ENCODE peak calls at places on chromosomes 4 and X, in seven cellular contexts. One of them, this sample, is unnamed.

GRCh38 chr4:85587952-85588351 is 113.0 kb downstream of the ARHGAP24 start:
- DNase-seq in adrenal gland: no peak
- DNase-seq in thyroid gland: no peak
- DNase-seq in heart right ventricle: no peak
- DNase-seq in OCI-LY7: no peak
- DNase-seq in tibial artery: no peak
- DNase-seq in hepatocyte: no peak
- DNase-seq in this sample: no peak

GRCh38 chrX:52425710-52426245 is 57.0 kb downstream of the XAGE2 start:
- DNase-seq in adrenal gland: no peak
- DNase-seq in thyroid gland: no peak
- DNase-seq in heart right ventricle: no peak
- DNase-seq in OCI-LY7: no peak
- DNase-seq in tibial artery: no peak
- DNase-seq in hepatocyte: no peak
- DNase-seq in this sample: no peak

GRCh38 chrX:2690856-2691542 is at the start of gene CD99:
- DNase-seq in adrenal gland: peak; percentile 83
- DNase-seq in thyroid gland: peak; percentile 93
- DNase-seq in heart right ventricle: peak; percentile 96
- DNase-seq in OCI-LY7: peak; percentile 85
- DNase-seq in tibial artery: peak; percentile 95
- DNase-seq in hepatocyte: peak; percentile 97
- DNase-seq in this sample: peak; percentile 94

GRCh38 chrX:46327229-46328081 is 217.8 kb downstream of the ZNF674 start:
- DNase-seq in adrenal gland: peak; percentile 80
- DNase-seq in thyroid gland: peak; percentile 85
- DNase-seq in heart right ventricle: peak; percentile 23
- DNase-seq in OCI-LY7: no peak
- DNase-seq in tibial artery: no peak
- DNase-seq in hepatocyte: peak; percentile 30
- DNase-seq in this sample: no peak

GRCh38 chr4:8403173-8403753 is 37.3 kb downstream of the ACOX3 start:
- DNase-seq in adrenal gland: peak; percentile 88
- DNase-seq in thyroid gland: peak; percentile 88
- DNase-seq in heart right ventricle: peak; percentile 91
- DNase-seq in OCI-LY7: peak; percentile 68
- DNase-seq in tibial artery: peak; percentile 89
- DNase-seq in hepatocyte: peak; percentile 92
- DNase-seq in this sample: peak; percentile 91

GRCh38 chr4:176277162-176277904 is 8.3 kb upstream of the ASB5 start:
- DNase-seq in adrenal gland: peak; percentile 41
- DNase-seq in thyroid gland: peak; percentile 73
- DNase-seq in heart right ventricle: peak; percentile 44
- DNase-seq in OCI-LY7: peak; percentile 51
- DNase-seq in tibial artery: peak; percentile 77
- DNase-seq in hepatocyte: peak; percentile 75
- DNase-seq in this sample: peak; percentile 87

GRCh38 chr4:76174216-76174615 is 26.0 kb upstream of the NUP54 start:
- DNase-seq in adrenal gland: no peak
- DNase-seq in thyroid gland: no peak
- DNase-seq in heart right ventricle: no peak
- DNase-seq in OCI-LY7: no peak
- DNase-seq in tibial artery: no peak
- DNase-seq in hepatocyte: no peak
- DNase-seq in this sample: no peak

GRCh38 chr4:53365121-53365485 is 758 bp downstream of the SCFD2 start:
- DNase-seq in adrenal gland: no peak
- DNase-seq in thyroid gland: no peak
- DNase-seq in heart right ventricle: no peak
- DNase-seq in OCI-LY7: peak; percentile 51
- DNase-seq in tibial artery: no peak
- DNase-seq in hepatocyte: peak; percentile 18
- DNase-seq in this sample: no peak

GRCh38 chr4:184934184-184934583 is 84.1 kb upstream of the HELT start:
- DNase-seq in adrenal gland: no peak
- DNase-seq in thyroid gland: no peak
- DNase-seq in heart right ventricle: no peak
- DNase-seq in OCI-LY7: no peak
- DNase-seq in tibial artery: no peak
- DNase-seq in hepatocyte: no peak
- DNase-seq in this sample: no peak

GRCh38 chrX:56728752-56729151 is 291 bp upstream of the NBDY start:
- DNase-seq in adrenal gland: peak; percentile 17
- DNase-seq in thyroid gland: peak; percentile 31
- DNase-seq in heart right ventricle: no peak
- DNase-seq in OCI-LY7: peak; percentile 43
- DNase-seq in tibial artery: no peak
- DNase-seq in hepatocyte: peak; percentile 12
- DNase-seq in this sample: no peak

GRCh38 chr4:15649914-15650545 is 5.1 kb downstream of the FBXL5 start:
- DNase-seq in adrenal gland: peak; percentile 60
- DNase-seq in thyroid gland: peak; percentile 53
- DNase-seq in heart right ventricle: no peak
- DNase-seq in OCI-LY7: peak; percentile 79
- DNase-seq in tibial artery: no peak
- DNase-seq in hepatocyte: peak; percentile 62
- DNase-seq in this sample: no peak

GRCh38 chr4:30720021-30720655 is at the start of gene PCDH7:
- DNase-seq in adrenal gland: no peak
- DNase-seq in thyroid gland: peak; percentile 75
- DNase-seq in heart right ventricle: peak; percentile 23
- DNase-seq in OCI-LY7: no peak
- DNase-seq in tibial artery: peak; percentile 70
- DNase-seq in hepatocyte: peak; percentile 66
- DNase-seq in this sample: no peak

GRCh38 chr4:70747874-70748273 is 26.1 kb downstream of the RUFY3 start:
- DNase-seq in adrenal gland: no peak
- DNase-seq in thyroid gland: no peak
- DNase-seq in heart right ventricle: no peak
- DNase-seq in OCI-LY7: no peak
- DNase-seq in tibial artery: no peak
- DNase-seq in hepatocyte: no peak
- DNase-seq in this sample: no peak

GRCh38 chrX:45006002-45006800 is 133.2 kb downstream of the KDM6A start:
- DNase-seq in adrenal gland: no peak
- DNase-seq in thyroid gland: no peak
- DNase-seq in heart right ventricle: no peak
- DNase-seq in OCI-LY7: no peak
- DNase-seq in tibial artery: no peak
- DNase-seq in hepatocyte: no peak
- DNase-seq in this sample: no peak

GRCh38 chrX:43964936-43965335 is 8.3 kb downstream of the NDP start:
- DNase-seq in adrenal gland: no peak
- DNase-seq in thyroid gland: no peak
- DNase-seq in heart right ventricle: no peak
- DNase-seq in OCI-LY7: no peak
- DNase-seq in tibial artery: no peak
- DNase-seq in hepatocyte: no peak
- DNase-seq in this sample: no peak

GRCh38 chr4:337932-338758 is 531 bp downstream of the ZNF141 start:
- DNase-seq in adrenal gland: peak; percentile 49
- DNase-seq in thyroid gland: peak; percentile 40
- DNase-seq in heart right ventricle: peak; percentile 44
- DNase-seq in OCI-LY7: no peak
- DNase-seq in tibial artery: no peak
- DNase-seq in hepatocyte: peak; percentile 70
- DNase-seq in this sample: no peak

GRCh38 chr4:23516719-23517118 is 373.1 kb downstream of the PPARGC1A start:
- DNase-seq in adrenal gland: no peak
- DNase-seq in thyroid gland: no peak
- DNase-seq in heart right ventricle: no peak
- DNase-seq in OCI-LY7: no peak
- DNase-seq in tibial artery: no peak
- DNase-seq in hepatocyte: no peak
- DNase-seq in this sample: no peak

GRCh38 chr4:165872443-165873297 is at the start of gene TLL1:
- DNase-seq in adrenal gland: no peak
- DNase-seq in thyroid gland: peak; percentile 14
- DNase-seq in heart right ventricle: peak; percentile 15
- DNase-seq in OCI-LY7: no peak
- DNase-seq in tibial artery: no peak
- DNase-seq in hepatocyte: peak; percentile 37
- DNase-seq in this sample: no peak

GRCh38 chr4:183659029-183659870 is at the start of the genes RWDD4 and TRAPPC11:
- DNase-seq in adrenal gland: peak; percentile 99
- DNase-seq in thyroid gland: peak; percentile 98
- DNase-seq in heart right ventricle: peak; percentile 98
- DNase-seq in OCI-LY7: peak; percentile 96
- DNase-seq in tibial artery: peak; percentile 99
- DNase-seq in hepatocyte: peak; percentile 97
- DNase-seq in this sample: peak; percentile 99

GRCh38 chrX:17854069-17854468 is 7.0 kb downstream of the RAI2 start:
- DNase-seq in adrenal gland: no peak
- DNase-seq in thyroid gland: peak; percentile 39
- DNase-seq in heart right ventricle: no peak
- DNase-seq in OCI-LY7: no peak
- DNase-seq in tibial artery: no peak
- DNase-seq in hepatocyte: no peak
- DNase-seq in this sample: no peak

GRCh38 chr4:40856836-40857362 is 107.1 kb downstream of the NSUN7 start:
- DNase-seq in adrenal gland: peak; percentile 31
- DNase-seq in thyroid gland: peak; percentile 78
- DNase-seq in heart right ventricle: peak; percentile 71
- DNase-seq in OCI-LY7: peak; percentile 79
- DNase-seq in tibial artery: peak; percentile 87
- DNase-seq in hepatocyte: peak; percentile 84
- DNase-seq in this sample: peak; percentile 93
- H3K4me3 ChIP-seq in adrenal gland: no peak overlapping the region
- H3K4me3 ChIP-seq in thyroid gland: peak overlapping the region; percentile 0
- H3K4me3 ChIP-seq in heart right ventricle: no peak overlapping the region
- H3K4me3 ChIP-seq in OCI-LY7: peak overlapping the region; percentile 71
- H3K4me3 ChIP-seq in tibial artery: peak overlapping the region; percentile 46
- H3K4me3 ChIP-seq in hepatocyte: peak overlapping the region; percentile 65
- H3K4me3 ChIP-seq in this sample: no peak overlapping the region

DNA sequence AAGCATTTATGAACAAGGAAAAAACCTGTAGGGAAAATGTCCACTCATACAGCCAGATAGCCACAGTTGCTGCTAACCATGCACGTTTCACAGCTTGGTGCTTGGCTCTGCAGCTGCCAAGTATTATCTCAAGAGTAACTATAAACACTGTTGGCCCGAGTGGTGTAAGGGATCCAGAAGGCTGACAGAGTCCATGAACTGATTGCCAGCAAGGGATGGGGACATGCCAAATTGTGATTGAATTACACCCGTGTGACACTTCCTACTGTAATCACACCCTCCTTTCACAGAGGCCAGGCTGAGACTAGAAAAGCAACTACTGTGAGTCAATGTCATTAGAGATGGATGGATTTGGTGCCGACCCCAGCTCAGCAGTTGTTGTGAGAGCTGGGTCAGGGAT is 223.9 kb upstream of the ANKRD50 start:
- DNase-seq in adrenal gland: no peak
- DNase-seq in thyroid gland: peak; percentile 73
- DNase-seq in heart right ventricle: peak; percentile 29
- DNase-seq in OCI-LY7: no peak
- DNase-seq in tibial artery: peak; percentile 65
- DNase-seq in hepatocyte: no peak
- DNase-seq in this sample: no peak
- H3K4me1 ChIP-seq in adrenal gland: no peaks in the 10 kb centered on the region
- H3K4me1 ChIP-seq in thyroid gland: peaks cover 54% of the 10 kb centered on the region
- H3K4me1 ChIP-seq in heart right ventricle: peaks cover 55% of the 10 kb centered on the region
- H3K4me1 ChIP-seq in OCI-LY7: no peaks in the 10 kb centered on the region
- H3K4me1 ChIP-seq in tibial artery: peaks cover 28% of the 10 kb centered on the region
- H3K4me1 ChIP-seq in hepatocyte: no peaks in the 10 kb centered on the region
- H3K4me1 ChIP-seq in this sample: no peaks in the 10 kb centered on the region

GRCh38 chr4:2820216-2820982 is 23.2 kb upstream of the ADD1 start:
- DNase-seq in adrenal gland: no peak
- DNase-seq in thyroid gland: no peak
- DNase-seq in heart right ventricle: peak; percentile 6
- DNase-seq in OCI-LY7: no peak
- DNase-seq in tibial artery: no peak
- DNase-seq in hepatocyte: no peak
- DNase-seq in this sample: peak; percentile 29

GRCh38 chr4:2823301-2823670 is 20.4 kb upstream of the ADD1 start:
- DNase-seq in adrenal gland: no peak
- DNase-seq in thyroid gland: no peak
- DNase-seq in heart right ventricle: peak; percentile 14
- DNase-seq in OCI-LY7: no peak
- DNase-seq in tibial artery: no peak
- DNase-seq in hepatocyte: no peak
- DNase-seq in this sample: no peak

GRCh38 chr4:2824329-2825183 is 19.1 kb upstream of the ADD1 start:
- DNase-seq in adrenal gland: no peak
- DNase-seq in thyroid gland: no peak
- DNase-seq in heart right ventricle: peak; percentile 25
- DNase-seq in OCI-LY7: no peak
- DNase-seq in tibial artery: peak; percentile 63
- DNase-seq in hepatocyte: no peak
- DNase-seq in this sample: peak; percentile 48

GRCh38 chr4:2823671-2824328 is 19.8 kb upstream of the ADD1 start:
- DNase-seq in adrenal gland: no peak
- DNase-seq in thyroid gland: no peak
- DNase-seq in heart right ventricle: peak; percentile 31
- DNase-seq in OCI-LY7: no peak
- DNase-seq in tibial artery: no peak
- DNase-seq in hepatocyte: no peak
- DNase-seq in this sample: no peak

GRCh38 chr4:2822461-2823300 is 21.0 kb upstream of the ADD1 start:
- DNase-seq in adrenal gland: no peak
- DNase-seq in thyroid gland: no peak
- DNase-seq in heart right ventricle: peak; percentile 17
- DNase-seq in OCI-LY7: no peak
- DNase-seq in tibial artery: no peak
- DNase-seq in hepatocyte: no peak
- DNase-seq in this sample: peak; percentile 70
- H3K36me3 ChIP-seq in adrenal gland: peaks cover 46% of the 10 kb centered on the region
- H3K36me3 ChIP-seq in thyroid gland: peaks cover 32% of the 10 kb centered on the region
- H3K36me3 ChIP-seq in heart right ventricle: peaks cover 70% of the 10 kb centered on the region
- H3K36me3 ChIP-seq in OCI-LY7: no peaks in the 10 kb centered on the region
- H3K36me3 ChIP-seq in tibial artery: peaks cover 56% of the 10 kb centered on the region
- H3K36me3 ChIP-seq in hepatocyte: no peaks in the 10 kb centered on the region
- H3K36me3 ChIP-seq in this sample: no peaks in the 10 kb centered on the region

DNA sequence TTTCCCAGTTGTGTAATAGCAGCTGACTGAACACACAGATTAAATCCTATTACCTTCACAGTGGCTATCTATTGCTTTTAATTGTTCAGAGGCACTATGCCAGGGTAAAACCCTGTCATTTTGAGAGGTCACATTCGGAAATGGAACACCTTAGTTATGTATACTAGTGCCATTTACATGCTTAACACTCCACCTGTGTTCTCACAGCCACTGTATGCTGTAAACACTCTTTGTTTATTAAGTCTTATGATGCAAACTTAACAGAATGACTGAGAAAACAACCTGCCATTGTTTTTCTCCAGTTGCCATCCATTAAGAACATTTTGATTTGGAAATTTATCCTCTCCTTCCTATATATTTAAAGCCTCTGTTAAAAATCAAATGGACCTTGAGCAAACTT is 70.4 kb downstream of the HPGD start:
- DNase-seq in adrenal gland: no peak
- DNase-seq in thyroid gland: no peak
- DNase-seq in heart right ventricle: no peak
- DNase-seq in OCI-LY7: no peak
- DNase-seq in tibial artery: no peak
- DNase-seq in hepatocyte: no peak
- DNase-seq in this sample: no peak
- H3K4me3 ChIP-seq in adrenal gland: no peak overlapping the region
- H3K4me3 ChIP-seq in thyroid gland: no peak overlapping the region
- H3K4me3 ChIP-seq in heart right ventricle: no peak overlapping the region
- H3K4me3 ChIP-seq in OCI-LY7: no peak overlapping the region
- H3K4me3 ChIP-seq in tibial artery: no peak overlapping the region
- H3K4me3 ChIP-seq in hepatocyte: no peak overlapping the region
- H3K4me3 ChIP-seq in this sample: no peak overlapping the region

This sample was measured in aorta.